ENCODE peak calls at places on chromosomes 1 and 21, in seven cellular contexts. N, W, J, I, Y, O and F are unnamed samples.

GRCh38 chr1:147626739-147627138 is 43.6 kb downstream of the ACP6 start:
- DNase-seq in N (no peak), W (no peak), J (no peak), I (no peak), Y (no peak), O (no peak), F (no peak)

GRCh38 chr1:247906504-247907047 is 11.2 kb downstream of the OR2W3 start:
- DNase-seq in N (peak; percentile 25), W (no peak), J (no peak), I (peak; percentile 32), Y (no peak), O (peak; percentile 41), F (peak; percentile 10)

GRCh38 chr21:42476493-42477342 is 19.3 kb downstream of the RSPH1 start:
- DNase-seq in N (no peak), W (peak; percentile 43), J (no peak), I (no peak), Y (no peak), O (no peak), F (no peak)

GRCh38 chr1:42734201-42735035 is 5.6 kb downstream of the CLDN19 start:
- DNase-seq in N (no peak), W (no peak), J (no peak), I (no peak), Y (no peak), O (no peak), F (no peak)

GRCh38 chr21:44862869-44863685 is 10.4 kb downstream of the PTTG1IP start:
- DNase-seq in N (no peak), W (peak; percentile 43), J (no peak), I (no peak), Y (no peak), O (no peak), F (no peak)

GRCh38 chr1:111752186-111752585 is 3.5 kb upstream of the DDX20 start:
- DNase-seq in N (no peak), W (no peak), J (no peak), I (no peak), Y (no peak), O (no peak), F (no peak)

GRCh38 chr1:186838380-186839076 is 9.8 kb downstream of the PLA2G4A start:
- DNase-seq in N (no peak), W (no peak), J (no peak), I (no peak), Y (no peak), O (peak; percentile 39), F (no peak)

GRCh38 chr1:155049651-155050559 is 1.2 kb upstream of the ADAM15 start:
- DNase-seq in N (no peak), W (no peak), J (no peak), I (peak; percentile 69), Y (no peak), O (peak; percentile 37), F (peak; percentile 35)

GRCh38 chr1:218743861-218744505 is 398.8 kb downstream of the TGFB2 start:
- DNase-seq in N (no peak), W (no peak), J (no peak), I (no peak), Y (no peak), O (peak; percentile 61), F (no peak)

GRCh38 chr21:37797403-37797802 is 118.9 kb downstream of the KCNJ6 start:
- DNase-seq in N (no peak), W (no peak), J (no peak), I (no peak), Y (no peak), O (no peak), F (no peak)

DNA sequence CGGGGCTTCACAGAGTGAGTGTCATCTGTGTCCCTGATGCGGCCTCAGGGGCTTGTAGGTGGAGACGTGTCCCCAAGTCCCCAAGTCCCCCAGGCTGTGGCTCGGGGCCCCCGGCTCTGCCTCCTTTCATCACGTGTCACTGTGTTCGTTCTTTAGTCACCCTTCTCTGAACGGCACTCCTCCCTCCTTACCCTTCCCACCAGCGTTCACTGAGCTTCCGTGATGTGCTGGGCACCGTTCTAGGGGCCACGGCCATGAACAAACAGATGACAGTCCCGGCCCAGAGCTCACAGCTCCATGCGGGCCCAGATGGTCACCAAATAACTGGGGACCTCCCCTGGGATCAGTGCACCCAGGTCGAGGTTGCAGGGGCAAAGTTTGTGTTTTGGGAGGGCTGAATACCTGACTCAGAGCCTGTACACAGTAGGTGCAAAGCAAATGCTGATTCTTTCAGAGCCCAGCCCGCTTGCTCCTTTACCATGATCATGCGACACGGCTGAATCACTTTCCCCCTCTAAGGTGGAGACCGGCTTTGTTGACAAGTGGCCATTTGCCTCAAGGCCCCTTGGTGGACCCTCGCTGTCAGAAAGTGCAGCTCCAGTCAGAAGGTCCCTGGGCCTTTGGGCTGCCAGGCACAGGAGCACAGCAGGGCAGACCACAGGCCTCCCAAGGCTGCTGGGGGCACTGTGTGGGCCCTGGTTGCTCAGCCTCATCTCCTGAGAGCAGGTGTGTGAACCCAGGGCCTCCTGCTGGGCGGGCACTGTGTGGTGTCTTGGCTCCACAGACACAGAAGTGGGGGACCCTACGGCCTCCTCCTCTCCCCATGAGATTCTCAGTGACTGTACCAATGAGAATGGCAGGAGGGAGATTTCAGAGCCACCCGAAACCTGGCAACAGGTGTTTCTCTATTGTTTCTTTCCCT is 592.5 kb downstream of the PTPRU start:
- DNase-seq in N (no peak), W (no peak), J (no peak), I (no peak), Y (no peak), O (no peak), F (no peak)
- H3K4me3 ChIP-seq in N (no peak overlapping the region), W (no peak overlapping the region), J (no peak overlapping the region), I (no peak overlapping the region), Y (no peak overlapping the region), O (no peak overlapping the region), F (no peak overlapping the region)

GRCh38 chr1:9331016-9331415 is 38.3 kb downstream of the SPSB1 start:
- DNase-seq in N (peak; percentile 76), W (no peak), J (no peak), I (no peak), Y (no peak), O (no peak), F (no peak)
- TF ChIP-seq CTCF in N (no peak), W (no peak), J (no peak), I (no peak), Y (no peak), O (no peak), F (no peak)

DNA sequence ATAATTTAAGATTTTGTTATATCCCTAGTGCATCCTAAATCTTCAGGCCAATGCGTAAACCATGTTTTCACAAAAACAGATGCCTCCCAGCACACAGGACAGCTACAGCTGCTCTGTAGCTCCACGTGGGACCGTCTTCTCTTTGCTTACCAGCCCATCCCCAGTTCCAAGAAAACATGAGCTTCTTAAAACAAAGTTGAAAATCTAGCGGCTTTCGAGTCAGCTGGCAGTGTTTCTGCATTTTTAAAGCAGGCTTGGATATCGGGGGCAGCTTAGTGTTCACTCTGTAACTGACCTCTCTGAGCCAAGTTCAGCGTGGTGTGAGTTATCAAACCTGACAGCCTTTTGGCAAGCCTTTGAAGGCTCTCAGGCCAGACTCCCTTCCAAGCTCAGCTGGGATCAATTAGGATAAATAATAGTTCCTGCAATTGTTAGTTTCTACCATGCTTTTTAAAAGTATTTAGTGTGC is 881.5 kb downstream of the LTN1 start:
- DNase-seq in N (peak; percentile 39), W (peak; percentile 64), J (peak; percentile 92), I (peak; percentile 92), Y (no peak), O (no peak), F (peak; percentile 100)
- H3K4me3 ChIP-seq in N (no peak overlapping the region), W (peak overlapping the region; percentile 60), J (no peak overlapping the region), I (peak overlapping the region; percentile 2), Y (no peak overlapping the region), O (no peak overlapping the region), F (no peak overlapping the region)

GRCh38 chr1:41015281-41015680 is 6.2 kb downstream of the SLFNL1 start:
- DNase-seq in N (no peak), W (no peak), J (no peak), I (no peak), Y (no peak), O (no peak), F (no peak)

GRCh38 chr1:41015894-41016470 is 5.5 kb downstream of the SLFNL1 start:
- DNase-seq in N (no peak), W (no peak), J (no peak), I (no peak), Y (no peak), O (no peak), F (no peak)

GRCh38 chr1:41014871-41015270 is 6.7 kb downstream of the SLFNL1 start:
- DNase-seq in N (no peak), W (no peak), J (no peak), I (no peak), Y (no peak), O (no peak), F (no peak)

GRCh38 chr1:41013812-41014211 is 7.7 kb downstream of the SLFNL1 start:
- DNase-seq in N (no peak), W (no peak), J (no peak), I (no peak), Y (no peak), O (no peak), F (no peak)

GRCh38 chr1:41013024-41013423 is 8.5 kb downstream of the SLFNL1 start:
- DNase-seq in N (no peak), W (no peak), J (no peak), I (no peak), Y (no peak), O (no peak), F (no peak)
- TF ChIP-seq CTCF in N (no peak), W (no peak), J (no peak), I (no peak), Y (no peak), O (no peak), F (no peak)